ENCODE peak calls at places on chromosomes 1 and 21, in seven cellular contexts. Z, X, S, B, V, K and F are unnamed samples.

GRCh38 chr1:15180189-15180588 is 26.6 kb downstream of the TMEM51 start:
- DNase-seq in Z (no peak), X (no peak), S (no peak), B (no peak), V (no peak), K (peak; percentile 68), F (no peak)

GRCh38 chr1:178124115-178124514 is 30.2 kb downstream of the RASAL2 start:
- DNase-seq in Z (no peak), X (no peak), S (no peak), B (no peak), V (no peak), K (no peak), F (no peak)

GRCh38 chr1:226625832-226626576 is 77.4 kb downstream of the STUM start:
- DNase-seq in Z (no peak), X (peak; percentile 68), S (no peak), B (no peak), V (no peak), K (peak; percentile 11), F (no peak)

GRCh38 chr1:150155413-150156071 is 5.8 kb downstream of the PLEKHO1 start:
- DNase-seq in Z (no peak), X (no peak), S (no peak), B (no peak), V (no peak), K (no peak), F (no peak)

GRCh38 chr1:3656450-3657095 is 4.3 kb downstream of the TP73 start:
- DNase-seq in Z (no peak), X (no peak), S (no peak), B (no peak), V (no peak), K (no peak), F (no peak)

GRCh38 chr1:82880506-82880905 is 1079.8 kb downstream of the ADGRL2 start:
- DNase-seq in Z (no peak), X (no peak), S (no peak), B (no peak), V (no peak), K (no peak), F (no peak)

GRCh38 chr1:9234223-9235122 is at the start of gene H6PD:
- DNase-seq in Z (peak; percentile 84), X (peak; percentile 89), S (peak; percentile 81), B (peak; percentile 51), V (peak; percentile 89), K (peak; percentile 91), F (peak; percentile 93)

GRCh38 chr1:26500488-26501175 is 28.4 kb downstream of the HMGN2 start:
- DNase-seq in Z (peak; percentile 71), X (peak; percentile 90), S (peak; percentile 72), B (peak; percentile 44), V (peak; percentile 83), K (peak; percentile 92), F (peak; percentile 97)

GRCh38 chr1:159803946-159804695 is 2.0 kb downstream of the FCRL6 start:
- DNase-seq in Z (no peak), X (no peak), S (no peak), B (no peak), V (no peak), K (no peak), F (no peak)

GRCh38 chr1:203274603-203275381 is 30.5 kb upstream of the BTG2 start:
- DNase-seq in Z (no peak), X (peak; percentile 92), S (peak; percentile 42), B (no peak), V (no peak), K (no peak), F (no peak)

GRCh38 chr1:40877681-40878080 is 15.5 kb upstream of the CITED4 start:
- DNase-seq in Z (peak; percentile 93), X (peak; percentile 84), S (peak; percentile 90), B (peak; percentile 49), V (no peak), K (peak; percentile 65), F (peak; percentile 93)

GRCh38 chr1:201559679-201560162 is 20.8 kb downstream of the NAV1 start:
- DNase-seq in Z (peak; percentile 90), X (peak; percentile 80), S (peak; percentile 88), B (no peak), V (peak; percentile 75), K (peak; percentile 78), F (peak; percentile 92)

GRCh38 chr21:34617753-34618339 is 2.9 kb upstream of the RCAN1 start:
- DNase-seq in Z (no peak), X (no peak), S (no peak), B (no peak), V (no peak), K (no peak), F (no peak)

GRCh38 chr1:35466120-35466519 is 91.1 kb downstream of the KIAA0319L start:
- DNase-seq in Z (no peak), X (no peak), S (no peak), B (no peak), V (no peak), K (no peak), F (no peak)

GRCh38 chr1:207654320-207654719 is 9.4 kb downstream of the CR1L start:
- DNase-seq in Z (peak; percentile 17), X (no peak), S (peak; percentile 3), B (no peak), V (no peak), K (no peak), F (no peak)

GRCh38 chr1:230120289-230120948 is 53.4 kb downstream of the GALNT2 start:
- DNase-seq in Z (no peak), X (no peak), S (no peak), B (no peak), V (no peak), K (no peak), F (no peak)

GRCh38 chr1:23010734-23011449 is 4.8 kb downstream of the TEX46 start:
- DNase-seq in Z (peak; percentile 63), X (no peak), S (peak; percentile 48), B (no peak), V (no peak), K (no peak), F (no peak)

GRCh38 chr21:43827015-43827611 is 37.7 kb downstream of the RRP1 start:
- DNase-seq in Z (peak; percentile 39), X (no peak), S (peak; percentile 57), B (peak; percentile 5), V (no peak), K (no peak), F (no peak)

GRCh38 chr21:43829161-43829560 is 35.9 kb upstream of the AGPAT3 start:
- DNase-seq in Z (no peak), X (no peak), S (no peak), B (no peak), V (no peak), K (no peak), F (no peak)

GRCh38 chr21:43832648-43833047 is 32.4 kb upstream of the AGPAT3 start:
- DNase-seq in Z (no peak), X (no peak), S (no peak), B (no peak), V (no peak), K (no peak), F (no peak)

GRCh38 chr21:43832158-43832550 is 32.9 kb upstream of the AGPAT3 start:
- DNase-seq in Z (no peak), X (no peak), S (no peak), B (no peak), V (no peak), K (no peak), F (no peak)

DNA sequence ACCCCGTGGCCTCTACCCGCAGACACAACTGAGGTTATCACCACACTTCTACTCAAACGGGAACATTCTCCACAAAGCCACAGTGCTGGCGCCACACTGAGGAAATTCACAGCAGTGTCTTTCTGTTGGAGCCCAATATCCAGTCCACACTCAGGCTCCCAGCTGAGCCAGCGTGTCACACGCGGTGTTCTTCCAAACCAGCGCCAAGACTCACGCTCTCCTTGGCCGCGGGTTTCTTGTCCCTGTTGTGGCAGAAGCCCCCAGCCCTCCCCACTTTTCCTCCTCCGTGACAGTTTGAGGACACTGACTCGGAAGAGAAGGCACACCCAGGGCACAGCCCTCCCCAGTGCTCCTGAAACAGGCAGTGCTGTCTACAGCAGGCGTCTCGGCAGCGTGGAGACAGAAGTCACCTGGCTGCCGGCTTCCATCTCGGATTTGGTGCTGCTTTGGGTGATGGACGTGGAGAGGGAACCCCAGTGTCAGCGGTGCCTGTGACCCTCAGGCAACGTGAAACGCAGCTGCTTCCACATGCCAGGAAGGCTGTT is 35.4 kb upstream of the AGPAT3 start:
- DNase-seq in Z (no peak), X (no peak), S (no peak), B (no peak), V (no peak), K (no peak), F (no peak)
- TF ChIP-seq CTCF in Z (peak; percentile 22), X (no peak), S (no peak), B (no peak), V (no peak), K (no peak), F (no peak)

GRCh38 chr1:193031431-193031830 is 27.7 kb downstream of the UCHL5 start:
- DNase-seq in Z (peak; percentile 56), X (no peak), S (peak; percentile 21), B (no peak), V (no peak), K (no peak), F (no peak)
- TF ChIP-seq CTCF in Z (peak; percentile 43), X (no peak), S (peak; percentile 46), B (peak; percentile 23), V (no peak), K (no peak), F (peak; percentile 52)

DNA sequence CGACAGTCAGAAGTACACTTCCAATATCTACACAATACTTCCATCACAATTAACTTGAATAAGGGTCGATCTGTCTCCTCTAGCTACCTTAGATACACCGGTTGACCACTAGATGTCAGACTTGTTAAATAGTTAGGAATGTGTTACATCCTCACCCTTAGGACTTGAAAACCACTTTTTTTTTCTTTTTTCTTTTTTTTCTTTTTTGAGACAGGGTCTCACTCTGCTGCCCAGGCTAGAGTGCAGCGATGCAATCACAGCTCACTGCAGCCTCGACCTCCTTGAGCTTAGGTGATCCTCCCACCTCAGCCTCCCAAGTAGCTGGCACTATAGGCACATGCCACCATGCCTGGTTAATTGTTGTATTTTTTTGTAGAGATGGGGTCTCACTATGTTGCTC is 120.4 kb upstream of the GREM2 start:
- DNase-seq in Z (peak; percentile 83), X (no peak), S (peak; percentile 71), B (peak; percentile 38), V (no peak), K (no peak), F (no peak)
- TF ChIP-seq CTCF in Z (peak; percentile 66), X (peak; percentile 28), S (peak; percentile 77), B (peak; percentile 66), V (peak; percentile 83), K (peak; percentile 54), F (peak; percentile 78)

DNA sequence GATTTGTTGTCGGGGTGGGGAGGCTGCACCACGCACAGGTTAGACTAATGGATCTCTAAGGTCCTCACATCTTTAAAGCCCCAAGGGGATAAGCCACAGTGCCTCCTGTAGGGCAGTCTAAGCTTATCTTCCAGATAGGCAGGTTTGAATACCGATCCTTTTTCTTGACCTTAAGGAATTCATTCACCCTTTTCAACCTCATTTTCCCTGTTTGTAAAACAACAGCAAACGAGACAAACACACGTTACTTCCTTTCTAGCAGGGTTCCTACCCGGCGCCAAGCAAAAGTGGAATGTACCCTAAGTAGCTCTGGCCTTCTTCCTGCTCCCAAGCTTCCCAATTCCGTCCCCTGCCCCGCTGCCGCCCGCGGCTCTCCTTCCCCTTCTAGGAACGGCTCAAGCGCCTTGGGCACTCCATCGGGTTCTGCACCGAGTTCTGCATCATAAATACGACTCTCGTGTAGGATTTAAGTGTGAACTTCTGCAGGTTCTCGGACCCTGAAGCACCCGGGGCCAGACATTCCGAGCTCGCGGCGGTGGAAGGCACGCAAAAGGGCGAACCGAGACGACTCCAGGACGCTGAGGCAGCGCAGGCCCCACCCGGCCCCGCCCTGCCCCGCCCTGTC is 548 bp upstream of the CDC20 start:
- DNase-seq in Z (peak; percentile 51), X (no peak), S (peak; percentile 32), B (no peak), V (peak; percentile 15), K (no peak), F (no peak)
- TF ChIP-seq CTCF in Z (peak; percentile 51), X (no peak), S (peak; percentile 56), B (peak; percentile 39), V (no peak), K (no peak), F (peak; percentile 48)